ENCODE peak calls at places on chromosomes 4 and X, in six cellular contexts. Z is left ventricle myocardium inferior, T is endodermal cell, V is esophagus squamous epithelium, Y is body of pancreas, O is NB4. S is an unnamed sample.

GRCh38 chr4:118557298-118557851 is 127.8 kb upstream of the METTL14 start:
- DNase-seq in T (no peak), Y (no peak), O (peak), V (no peak), Z (no peak), S (peak)

GRCh38 chr4:140943887-140944515 is 187.8 kb upstream of the TBC1D9 start:
- DNase-seq in Y (no peak), O (no peak), Z (no peak), T (no peak), V (no peak), S (peak)

GRCh38 chr4:37546586-37546985 is 139.6 kb downstream of the RELL1 start:
- DNase-seq in Y (no peak), Z (no peak), O (no peak), T (no peak), V (no peak), S (no peak)

GRCh38 chr4:2300431-2300861 is 38.5 kb upstream of the MXD4 start:
- DNase-seq in V (no peak), T (no peak), Z (no peak), O (no peak), Y (no peak), S (no peak)

GRCh38 chr4:142940614-142941013 is 94.5 kb upstream of the INPP4B start:
- DNase-seq in Z (peak), O (no peak), Y (peak), T (no peak), V (no peak), S (no peak)

GRCh38 chrX:153971632-153972367 is at the start of gene HCFC1:
- DNase-seq in T (peak), Z (peak), Y (peak), O (peak), V (peak), S (peak)

GRCh38 chrX:154012336-154012991 is 7.2 kb downstream of the IRAK1 start:
- DNase-seq in V (no peak), T (no peak), Z (no peak), O (no peak), Y (peak), S (no peak)

GRCh38 chrX:82412851-82413250 is 1095.2 kb upstream of the POU3F4 start:
- DNase-seq in V (no peak), Z (no peak), Y (no peak), O (no peak), T (no peak), S (no peak)

GRCh38 chr4:38785901-38786402 is 3.2 kb upstream of the TLR10 start:
- DNase-seq in T (no peak), Z (no peak), O (peak), Y (no peak), V (no peak), S (no peak)

GRCh38 chr4:7192252-7193039 is at the start of gene SORCS2:
- DNase-seq in T (peak), Y (peak), V (no peak), Z (peak), O (peak), S (peak)

GRCh38 chr4:16224264-16224663 is 2.0 kb downstream of the TAPT1 start:
- DNase-seq in T (peak), Y (peak), Z (no peak), V (no peak), O (no peak), S (no peak)

GRCh38 chrX:50469206-50469605 is 1.4 kb downstream of the DGKK start:
- DNase-seq in O (no peak), T (peak), V (no peak), Z (no peak), Y (no peak), S (no peak)

GRCh38 chr4:120132935-120133334 is 66.3 kb upstream of the MAD2L1 start:
- DNase-seq in Y (no peak), O (peak), T (no peak), V (no peak), Z (no peak), S (no peak)

GRCh38 chrX:68508799-68509198 is 9.9 kb downstream of the YIPF6 start:
- DNase-seq in T (no peak), O (no peak), Z (no peak), Y (no peak), V (no peak), S (no peak)

GRCh38 chr4:15100994-15101695 is 98.9 kb downstream of the CPEB2 start:
- DNase-seq in O (no peak), T (no peak), V (no peak), Y (no peak), Z (no peak), S (no peak)

GRCh38 chr4:72679666-72680065 is 110.6 kb upstream of the ADAMTS3 start:
- DNase-seq in O (no peak), Y (no peak), T (peak), V (no peak), Z (no peak), S (no peak)

GRCh38 chr4:81648576-81649272 is 177.0 kb upstream of the RASGEF1B start:
- DNase-seq in Y (no peak), Z (no peak), T (no peak), O (no peak), V (no peak), S (peak)

GRCh38 chrX:46576458-46576857 is 2.9 kb downstream of the CHST7 start:
- DNase-seq in O (no peak), Z (peak), Y (no peak), V (no peak), T (no peak), S (no peak)
- H3K4me3 ChIP-seq in O (no peak), Z (peak), Y (no peak), V (no peak), T (peak), S (no peak)

GRCh38 chr4:33961751-33962150 is 2282.6 kb downstream of the ARAP2 start:
- DNase-seq in T (no peak), Z (no peak), Y (no peak), V (no peak), O (no peak), S (peak)

GRCh38 chr4:33966808-33967207 is 2277.5 kb downstream of the ARAP2 start:
- DNase-seq in T (no peak), Y (no peak), O (no peak), V (no peak), Z (no peak), S (no peak)
- TF ChIP-seq CTCF in T (peak), Y (no peak), O (no peak), V (no peak), Z (no peak), S (no peak)

GRCh38 chr4:145132521-145133098 is 34.5 kb downstream of the ABCE1 start:
- DNase-seq in T (no peak), V (no peak), O (peak), Z (no peak), Y (peak), S (peak)
- H3K4me3 ChIP-seq in T (no peak), V (no peak), O (no peak), Z (no peak), Y (no peak), S (no peak)

GRCh38 chrX:120450163-120450562 is 18.9 kb downstream of the LAMP2 start:
- DNase-seq in Z (no peak), O (peak), T (no peak), V (no peak), Y (no peak), S (no peak)
- TF ChIP-seq CTCF in Z (no peak), O (no peak), T (peak), V (no peak), Y (no peak), S (peak)